ENCODE peak calls at places on chromosomes 5 and 9, in seven cellular contexts. J is A549, S is body of pancreas, M is testis, F is ovary, C is gastrocnemius medialis, X is transverse colon. A is an unnamed sample.

GRCh38 chr9:78777747-78778146 is 480.8 kb downstream of the PSAT1 start:
- DNase-seq in S (no peak), C (no peak), F (no peak), X (no peak), M (peak; percentile 32), J (no peak), A (no peak)

GRCh38 chr9:134301387-134302129 is 24.7 kb upstream of the RXRA start:
- DNase-seq in X (no peak), J (no peak), M (no peak), F (no peak), S (peak; percentile 51), C (no peak), A (no peak)

GRCh38 chr5:98391921-98392625 is 381.4 kb upstream of the RGMB start:
- DNase-seq in M (peak; percentile 13), C (no peak), S (no peak), F (no peak), X (no peak), J (no peak), A (no peak)

GRCh38 chr5:78508231-78508765 is 140.3 kb downstream of the LHFPL2 start:
- DNase-seq in C (no peak), X (no peak), J (no peak), S (no peak), M (no peak), F (no peak), A (peak; percentile 77)

GRCh38 chr5:151128817-151129216 is 28.8 kb downstream of the ANXA6 start:
- DNase-seq in C (no peak), X (no peak), M (no peak), J (no peak), F (no peak), S (no peak), A (no peak)

GRCh38 chr9:110443878-110444245 is 106.2 kb upstream of the TXNDC8 start:
- DNase-seq in F (no peak), J (no peak), S (no peak), C (no peak), X (no peak), M (no peak), A (no peak)

GRCh38 chr9:137256839-137257238 is 1.7 kb downstream of the NELFB start:
- DNase-seq in F (no peak), C (no peak), J (no peak), X (no peak), S (no peak), M (no peak), A (no peak)

GRCh38 chr9:108475813-108476212 is 380.0 kb downstream of the ACTL7B start:
- DNase-seq in S (no peak), J (no peak), M (no peak), C (no peak), F (no peak), X (no peak), A (no peak)

GRCh38 chr9:19298601-19299000 is 68.1 kb downstream of the DENND4C start:
- DNase-seq in J (no peak), S (no peak), X (no peak), F (no peak), C (no peak), M (no peak), A (no peak)

GRCh38 chr5:43336159-43336558 is 22.9 kb upstream of the HMGCS1 start:
- DNase-seq in J (no peak), C (no peak), X (no peak), F (no peak), S (no peak), M (no peak), A (no peak)

GRCh38 chr9:133119461-133120342 is 1.3 kb downstream of the RALGDS start:
- DNase-seq in X (no peak), M (no peak), J (no peak), F (no peak), S (no peak), C (peak; percentile 59), A (peak; percentile 94)

GRCh38 chr9:114893622-114894021 is 36.8 kb downstream of the TNFSF8 start:
- DNase-seq in M (no peak), X (no peak), J (no peak), F (no peak), S (no peak), C (no peak), A (no peak)

GRCh38 chr5:16916262-16916878 is 19.7 kb downstream of the MYO10 start:
- DNase-seq in X (no peak), F (no peak), S (no peak), M (no peak), J (no peak), C (no peak), A (no peak)

GRCh38 chr9:6415266-6415665 is 2.3 kb downstream of the UHRF2 start:
- DNase-seq in X (no peak), F (no peak), C (no peak), J (no peak), M (no peak), S (no peak), A (no peak)

GRCh38 chr5:135662104-135662503 is 83.3 kb upstream of the CXCL14 start:
- DNase-seq in M (no peak), J (no peak), S (no peak), C (no peak), F (no peak), X (no peak), A (no peak)

GRCh38 chr5:178090856-178091255 is 22.5 kb upstream of the N4BP3 start:
- DNase-seq in S (no peak), F (no peak), J (no peak), M (no peak), X (no peak), C (no peak), A (no peak)

GRCh38 chr5:96729156-96729555 is 67.0 kb downstream of the CAST start:
- DNase-seq in X (no peak), J (no peak), C (no peak), F (no peak), M (no peak), S (no peak), A (no peak)
- TF ChIP-seq CTCF in X (no peak), J (peak; percentile 49), C (peak; percentile 21), F (peak; percentile 10), M (no peak), S (peak; percentile 38), A (no peak)

GRCh38 chr5:132295505-132296411 is 1.6 kb downstream of the SLC22A4 start:
- DNase-seq in F (no peak), C (no peak), M (no peak), X (no peak), J (no peak), S (no peak), A (no peak)

GRCh38 chr5:132296412-132297001 is 2.3 kb downstream of the SLC22A4 start:
- DNase-seq in F (no peak), J (no peak), X (no peak), M (no peak), C (no peak), S (no peak), A (no peak)

GRCh38 chr5:132293992-132294727 is at the start of gene SLC22A4:
- DNase-seq in S (peak; percentile 78), J (peak; percentile 96), X (peak; percentile 90), C (peak; percentile 91), M (peak; percentile 91), F (peak; percentile 94), A (peak; percentile 81)

GRCh38 chr5:132293066-132293991 is 865 bp upstream of the SLC22A4 start:
- DNase-seq in J (peak; percentile 91), S (peak; percentile 75), F (peak; percentile 97), M (peak; percentile 93), X (peak; percentile 86), C (peak; percentile 89), A (peak; percentile 73)

GRCh38 chr5:132294728-132295504 is 722 bp downstream of the SLC22A4 start:
- DNase-seq in F (peak; percentile 71), J (peak; percentile 83), C (peak; percentile 83), S (peak; percentile 57), X (peak; percentile 80), M (peak; percentile 32), A (peak; percentile 91)
- TF ChIP-seq POLR2A in F (no peak), J (no peak), C (peak; percentile 48), S (no peak), X (peak; percentile 37), M (no peak), A (no peak)

DNA sequence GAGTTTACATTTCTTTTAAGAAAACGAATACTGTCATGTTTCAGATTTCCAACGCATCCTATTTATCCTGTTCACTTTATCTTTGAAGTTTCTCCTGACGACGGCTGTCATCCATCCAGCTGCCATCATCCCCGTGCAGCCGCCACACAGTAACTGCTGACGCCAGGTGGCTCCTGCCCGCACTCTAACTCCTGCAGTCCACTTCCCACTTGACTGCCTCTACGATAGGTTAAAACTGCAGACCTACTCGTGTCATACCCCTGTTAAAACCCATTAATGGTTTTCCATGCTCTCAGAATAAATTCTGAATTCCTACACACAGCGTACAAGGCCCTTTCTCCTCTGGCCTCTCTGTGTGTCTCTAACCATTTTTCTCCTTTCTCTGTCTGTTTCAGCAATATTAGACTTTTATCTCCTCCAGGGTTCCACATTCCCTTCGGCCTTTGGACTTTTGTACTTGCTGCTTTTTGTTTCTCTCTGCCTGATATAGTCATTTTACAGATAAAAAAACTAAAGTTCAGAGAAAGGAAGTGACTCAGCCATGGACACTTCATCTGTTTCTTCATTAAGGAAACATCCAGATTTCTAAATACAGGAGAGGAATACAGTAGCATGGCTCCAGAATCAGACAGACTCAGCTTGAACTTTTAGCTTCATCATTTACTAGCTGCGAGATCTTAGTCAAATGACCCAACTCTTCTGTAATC is 84.9 kb downstream of the ADAMTS12 start:
- DNase-seq in X (no peak), J (no peak), F (no peak), C (no peak), S (no peak), M (no peak), A (no peak)
- H3K4me3 ChIP-seq in X (no peak overlapping the region), J (no peak overlapping the region), F (no peak overlapping the region), C (no peak overlapping the region), S (no peak overlapping the region), M (no peak overlapping the region), A (no peak overlapping the region)

GRCh38 chr5:27706832-27707231 is 668.4 kb upstream of the CDH9 start:
- DNase-seq in X (no peak), M (no peak), F (no peak), S (no peak), C (no peak), J (no peak), A (no peak)

GRCh38 chr5:27702339-27702820 is 664.0 kb upstream of the CDH9 start:
- DNase-seq in F (no peak), C (no peak), J (peak; percentile 13), M (no peak), X (no peak), S (no peak), A (no peak)
- TF ChIP-seq CTCF in F (no peak), C (no peak), J (no peak), M (no peak), X (no peak), S (no peak), A (no peak)

GRCh38 chr9:36844961-36845360 is 189.1 kb downstream of the PAX5 start:
- DNase-seq in S (no peak), X (no peak), C (no peak), J (no peak), F (no peak), M (no peak), A (no peak)

GRCh38 chr9:36845844-36846243 is 188.2 kb downstream of the PAX5 start:
- DNase-seq in J (no peak), S (no peak), M (no peak), X (no peak), F (no peak), C (no peak), A (no peak)

GRCh38 chr9:36848946-36849345 is 185.1 kb downstream of the PAX5 start:
- DNase-seq in C (no peak), X (no peak), F (no peak), J (no peak), S (no peak), M (no peak), A (no peak)

GRCh38 chr9:36847781-36848673 is 186.0 kb downstream of the PAX5 start:
- DNase-seq in J (no peak), S (no peak), F (no peak), C (no peak), X (no peak), M (no peak), A (no peak)

GRCh38 chr9:36846621-36847020 is 187.4 kb downstream of the PAX5 start:
- DNase-seq in M (no peak), X (no peak), F (no peak), S (no peak), C (no peak), J (no peak), A (no peak)
- TF ChIP-seq POLR2A in M (no peak), X (no peak), F (no peak), S (no peak), C (no peak), J (no peak), A (no peak)

A was measured in lower leg skin.